ENCODE peak calls at places on chromosomes 4 and X, in seven cellular contexts. C is mucosa of descending colon; F is AG20443; O is HS-27A; H is COR-L47; Q is germinal center; V is activated CD4-positive, alpha-beta T cell treated with anti-CD3 and anti-CD28 coated beads for 4 hours. Y is an unnamed sample.

GRCh38 chr4:26753642-26754041 is 107.0 kb upstream of the STIM2 start:
- DNase-seq in V (no peak), C (no peak), H (no peak), Q (no peak), O (no peak), F (no peak), Y (no peak)

GRCh38 chr4:120841580-120841979 is 80.9 kb downstream of the PRDM5 start:
- DNase-seq in F (no peak), V (no peak), H (no peak), C (no peak), Q (no peak), O (no peak), Y (no peak)

GRCh38 chr4:109912706-109913621 is at the start of gene EGF:
- DNase-seq in F (peak; percentile 35), V (no peak), O (no peak), C (no peak), H (no peak), Q (no peak), Y (no peak)

GRCh38 chr4:47972181-47972580 is 44.3 kb downstream of the CNGA1 start:
- DNase-seq in C (no peak), H (no peak), V (no peak), F (no peak), O (no peak), Q (no peak), Y (no peak)

GRCh38 chr4:142497606-142498005 is 348.5 kb downstream of the INPP4B start:
- DNase-seq in V (no peak), H (no peak), F (no peak), Q (no peak), O (no peak), C (no peak), Y (no peak)

GRCh38 chrX:31199051-31199769 is 127.4 kb upstream of the FTHL17 start:
- DNase-seq in O (no peak), Q (no peak), C (no peak), F (peak; percentile 29), H (no peak), V (no peak), Y (peak; percentile 59)

GRCh38 chr4:1299301-1299860 is 9.7 kb downstream of the MAEA start:
- DNase-seq in C (peak; percentile 3), O (no peak), F (no peak), H (no peak), Q (no peak), V (no peak), Y (no peak)

GRCh38 chrX:100611951-100612350 is 24.7 kb downstream of the TSPAN6 start:
- DNase-seq in V (no peak), H (no peak), F (no peak), C (no peak), Q (no peak), O (no peak), Y (no peak)

GRCh38 chr4:17614416-17615299 is at the start of gene MED28:
- DNase-seq in O (peak; percentile 86), F (peak; percentile 99), Q (peak; percentile 98), H (peak; percentile 94), C (peak; percentile 95), V (peak; percentile 95), Y (peak; percentile 91)

GRCh38 chr4:20544645-20545044 is 155.6 kb upstream of the PACRGL start:
- DNase-seq in Q (no peak), V (no peak), H (peak; percentile 14), O (no peak), C (no peak), F (peak; percentile 57), Y (peak; percentile 74)

GRCh38 chr4:7806080-7806630 is 133.5 kb downstream of the AFAP1 start:
- DNase-seq in O (no peak), Q (no peak), H (no peak), V (no peak), C (no peak), F (no peak), Y (peak; percentile 55)

GRCh38 chr4:189117426-189117825 is 823.2 kb upstream of the FRG1 start:
- DNase-seq in H (peak; percentile 30), C (no peak), V (no peak), Q (no peak), F (no peak), O (no peak), Y (no peak)

GRCh38 chr4:54226399-54227260 is 2.5 kb upstream of the PDGFRA start:
- DNase-seq in F (peak; percentile 80), C (peak; percentile 50), V (no peak), O (no peak), H (no peak), Q (no peak), Y (no peak)

Y was measured in endothelial cell of umbilical vein.